ENCODE peak calls at places on chromosomes 13 and 19, in eight cellular contexts. O is H1, B is fibroblast of lung, W is IMR-90, A is neuronal stem cell, L is endodermal cell, P is GM23248, Y is neural progenitor cell. V is an unnamed sample.

GRCh38 chr13:96075953-96076543 is 13.9 kb upstream of the HS6ST3 start:
- DNase-seq in L (no peak), B (no peak), P (peak; percentile 50), Y (no peak), W (peak; percentile 23), A (no peak), O (no peak), V (peak; percentile 63)

GRCh38 chr19:15820646-15821045 is 5.2 kb upstream of the OR10H1 start:
- DNase-seq in Y (no peak), W (no peak), P (no peak), B (no peak), O (no peak), A (no peak), L (no peak), V (no peak)

GRCh38 chr19:40603071-40603718 is 2.0 kb downstream of the LTBP4 start:
- DNase-seq in W (peak; percentile 59), L (no peak), Y (peak; percentile 85), O (no peak), A (no peak), P (peak; percentile 60), B (peak; percentile 67), V (no peak)

GRCh38 chr13:98202026-98202425 is 25.0 kb upstream of the RNF113B start:
- DNase-seq in W (no peak), Y (peak; percentile 25), L (no peak), P (no peak), O (no peak), A (no peak), B (no peak), V (no peak)

GRCh38 chr19:34325961-34326360 is 39.0 kb upstream of the GPI start:
- DNase-seq in P (no peak), L (no peak), O (no peak), B (no peak), W (peak; percentile 60), Y (no peak), A (no peak), V (no peak)

GRCh38 chr19:5023128-5023571 is 54.2 kb downstream of the KDM4B start:
- DNase-seq in Y (no peak), P (peak; percentile 50), B (no peak), L (no peak), W (no peak), A (no peak), O (no peak), V (no peak)

GRCh38 chr19:55255618-55256423 is 3.0 kb downstream of the PPP6R1 start:
- DNase-seq in Y (no peak), L (no peak), B (peak; percentile 39), O (no peak), A (no peak), P (peak; percentile 74), W (peak; percentile 60), V (peak; percentile 8)

GRCh38 chr13:36998624-36999041 is 507 bp downstream of the ALG5 start:
- DNase-seq in O (no peak), Y (peak; percentile 47), W (no peak), A (no peak), B (peak; percentile 7), L (peak; percentile 69), P (peak; percentile 48), V (peak; percentile 49)

DNA sequence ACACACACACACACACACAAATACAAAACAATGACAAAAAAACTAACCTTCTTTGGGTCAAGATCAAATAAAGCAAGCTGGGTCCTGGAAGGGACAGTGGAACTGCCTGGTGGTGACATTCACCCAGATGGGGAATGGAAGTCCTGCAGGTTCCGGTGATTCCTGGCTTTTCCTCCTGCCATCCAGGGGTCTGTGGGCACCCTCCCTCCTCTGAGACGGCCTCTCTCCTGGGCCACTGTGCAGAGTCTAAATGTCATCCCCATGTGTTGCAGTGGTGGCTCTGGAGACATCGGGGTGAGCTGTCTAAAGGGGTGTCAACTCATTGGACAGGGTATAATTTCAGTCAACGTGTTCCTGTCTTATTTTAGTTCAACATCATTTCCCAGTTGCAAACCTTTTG is 248.2 kb downstream of the ZNF536 start:
- DNase-seq in A (no peak), Y (no peak), L (no peak), O (no peak), W (no peak), B (no peak), P (no peak), V (no peak)
- H3K9ac ChIP-seq in A (no peak overlapping the region), Y (no peak overlapping the region), L (no peak overlapping the region), O (no peak overlapping the region), W (no peak overlapping the region), B (no peak overlapping the region), P (no peak overlapping the region), V (no peak overlapping the region)

GRCh38 chr19:458091-459042 is 2.5 kb downstream of the SHC2 start:
- DNase-seq in W (no peak), P (no peak), L (no peak), Y (no peak), A (no peak), B (no peak), O (no peak), V (no peak)

GRCh38 chr19:455851-456546 is 4.8 kb downstream of the SHC2 start:
- DNase-seq in O (no peak), A (no peak), L (no peak), B (no peak), P (no peak), Y (no peak), W (no peak), V (no peak)

GRCh38 chr19:456547-457110 is 4.2 kb downstream of the SHC2 start:
- DNase-seq in O (no peak), Y (no peak), L (no peak), W (no peak), A (no peak), P (no peak), B (no peak), V (no peak)

GRCh38 chr19:459724-460511 is 915 bp downstream of the SHC2 start:
- DNase-seq in Y (peak; percentile 82), W (peak; percentile 27), O (no peak), L (peak; percentile 90), B (peak; percentile 27), A (peak; percentile 60), P (peak; percentile 36), V (peak; percentile 55)

DNA sequence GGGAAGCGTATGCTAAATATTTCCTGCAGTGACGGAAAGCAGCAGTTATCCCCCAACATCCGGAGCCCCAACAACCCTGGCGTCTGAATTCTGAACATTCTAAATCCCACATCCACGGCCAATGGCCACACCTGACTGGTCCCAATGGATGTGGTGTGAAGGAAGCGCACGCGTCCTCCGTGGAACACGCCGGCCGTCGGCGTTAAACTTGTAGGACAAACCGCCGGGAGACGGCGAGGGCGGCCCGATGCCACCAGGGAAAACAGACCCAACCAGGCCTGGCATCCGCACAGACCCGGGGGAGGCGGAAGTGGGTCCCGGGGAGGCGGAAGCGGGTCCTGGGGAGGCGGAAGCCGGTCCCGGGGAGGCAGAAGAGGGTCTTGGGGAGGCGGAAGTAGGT is 3.2 kb downstream of the SHC2 start:
- DNase-seq in P (no peak), L (no peak), W (no peak), Y (no peak), A (no peak), O (no peak), B (no peak), V (no peak)
- H3K4me1 ChIP-seq in P (no peaks in the 10 kb centered on the region), L (no peaks in the 10 kb centered on the region), W (peaks cover 3% of the 10 kb centered on the region), Y (peaks cover 3% of the 10 kb centered on the region), A (peaks cover 5% of the 10 kb centered on the region), O (peaks cover 1% of the 10 kb centered on the region), B (no peaks in the 10 kb centered on the region), V (no peaks in the 10 kb centered on the region)

GRCh38 chr19:48511321-48511731 is 309 bp downstream of the LMTK3 start:
- DNase-seq in W (no peak), B (no peak), P (no peak), Y (peak; percentile 38), A (no peak), L (peak; percentile 82), O (no peak), V (no peak)

GRCh38 chr19:48513289-48514122 is 1.9 kb upstream of the LMTK3 start:
- DNase-seq in P (peak; percentile 80), W (peak; percentile 64), B (peak; percentile 61), O (no peak), A (no peak), Y (peak; percentile 92), L (peak; percentile 94), V (peak; percentile 74)

GRCh38 chr19:48511800-48512503 is at the start of gene LMTK3:
- DNase-seq in L (no peak), A (no peak), Y (peak; percentile 87), O (no peak), B (peak; percentile 36), P (peak; percentile 50), W (peak; percentile 56), V (peak; percentile 74)

GRCh38 chr19:48514123-48514458 is 2.5 kb upstream of the LMTK3 start:
- DNase-seq in B (no peak), O (no peak), A (no peak), L (no peak), W (no peak), P (no peak), Y (no peak), V (no peak)

DNA sequence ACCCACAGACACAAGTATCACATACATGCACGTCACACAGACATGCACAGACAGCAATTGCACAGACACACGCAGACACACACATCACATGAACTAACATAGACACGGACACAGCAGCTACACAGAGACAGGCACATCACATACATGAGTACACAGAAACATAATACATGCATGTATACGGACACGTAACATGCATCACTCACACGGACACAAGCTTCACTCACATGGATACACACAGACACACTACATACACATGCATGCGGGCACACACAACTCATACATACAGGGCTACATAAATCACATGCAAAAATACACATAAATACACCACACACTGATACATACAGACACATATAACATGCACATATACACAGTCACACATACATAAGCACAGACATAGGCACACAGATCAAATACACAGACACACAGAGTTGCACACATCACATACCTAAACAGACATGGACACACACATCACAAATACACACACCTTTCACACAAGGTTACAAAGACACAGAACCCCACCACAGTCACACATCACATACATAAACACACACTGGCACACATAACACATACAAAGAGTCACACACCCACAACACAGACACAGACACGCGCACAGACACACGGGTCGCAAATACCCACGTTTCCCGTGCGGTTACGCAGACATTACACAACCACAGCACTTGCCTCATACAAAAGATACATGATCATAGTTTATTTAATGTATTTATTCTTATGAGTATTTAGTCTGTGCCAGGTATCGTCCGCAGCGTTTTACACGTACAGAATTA is 1.1 kb upstream of the LMTK3 start:
- DNase-seq in W (no peak), A (no peak), L (no peak), O (no peak), Y (peak; percentile 1), B (no peak), P (no peak), V (no peak)
- H3K9ac ChIP-seq in W (no peak overlapping the region), A (peak overlapping the region; percentile 5), L (no peak overlapping the region), O (no peak overlapping the region), Y (no peak overlapping the region), B (no peak overlapping the region), P (no peak overlapping the region), V (no peak overlapping the region)

GRCh38 chr19:50356691-50357177 is 8.7 kb downstream of the NAPSA start:
- DNase-seq in L (no peak), B (no peak), W (no peak), O (no peak), P (no peak), A (no peak), Y (no peak), V (no peak)
- H3K4me1 ChIP-seq in L (no peaks in the 10 kb centered on the region), B (no peaks in the 10 kb centered on the region), W (no peaks in the 10 kb centered on the region), O (no peaks in the 10 kb centered on the region), P (no peaks in the 10 kb centered on the region), A (no peaks in the 10 kb centered on the region), Y (peaks cover 3% of the 10 kb centered on the region), V (peaks cover 14% of the 10 kb centered on the region)